ENCODE peak calls at places on chromosomes 6 and 20, in eight cellular contexts. One of them, this sample, is unnamed.

GRCh38 chr20:4216142-4216735 is 200.9 kb upstream of the RNF24 start:
- DNase-seq in T1000: no peak
- DNase-seq in SHP77: no peak
- DNase-seq in NT2/D1: no peak
- DNase-seq in CD8-positive, alpha-beta memory T cell: no peak
- DNase-seq in NCI-H1417: no peak
- DNase-seq in CD14-positive monocyte: no peak
- DNase-seq in AG04450: no peak
- DNase-seq in this sample: no peak

GRCh38 chr20:38143646-38144554 is 21.2 kb downstream of the TGM2 start:
- DNase-seq in NCI-H1417: peak
- DNase-seq in NT2/D1: no peak
- DNase-seq in CD14-positive monocyte: peak
- DNase-seq in CD8-positive, alpha-beta memory T cell: no peak
- DNase-seq in AG04450: peak
- DNase-seq in SHP77: peak
- DNase-seq in T1000: peak
- DNase-seq in this sample: no peak

GRCh38 chr20:63154395-63154794 is 61.5 kb downstream of the YTHDF1 start:
- DNase-seq in NCI-H1417: no peak
- DNase-seq in T1000: no peak
- DNase-seq in AG04450: no peak
- DNase-seq in SHP77: peak
- DNase-seq in CD8-positive, alpha-beta memory T cell: no peak
- DNase-seq in CD14-positive monocyte: peak
- DNase-seq in NT2/D1: no peak
- DNase-seq in this sample: no peak

GRCh38 chr6:45698046-45698445 is 317.6 kb downstream of the CLIC5 start:
- DNase-seq in SHP77: no peak
- DNase-seq in NT2/D1: no peak
- DNase-seq in NCI-H1417: no peak
- DNase-seq in T1000: no peak
- DNase-seq in CD8-positive, alpha-beta memory T cell: no peak
- DNase-seq in CD14-positive monocyte: no peak
- DNase-seq in AG04450: no peak
- DNase-seq in this sample: no peak

GRCh38 chr6:16322666-16323312 is 84.4 kb downstream of the GMPR start:
- DNase-seq in AG04450: peak
- DNase-seq in NT2/D1: no peak
- DNase-seq in CD8-positive, alpha-beta memory T cell: peak
- DNase-seq in NCI-H1417: peak
- DNase-seq in T1000: no peak
- DNase-seq in CD14-positive monocyte: peak
- DNase-seq in SHP77: peak
- DNase-seq in this sample: peak

GRCh38 chr20:59006864-59007757 is at the start of gene CTSZ:
- DNase-seq in AG04450: no peak
- DNase-seq in CD14-positive monocyte: no peak
- DNase-seq in NT2/D1: peak
- DNase-seq in NCI-H1417: no peak
- DNase-seq in T1000: no peak
- DNase-seq in SHP77: no peak
- DNase-seq in CD8-positive, alpha-beta memory T cell: peak
- DNase-seq in this sample: no peak

GRCh38 chr6:3573670-3574069 is 116.8 kb upstream of the SLC22A23 start:
- DNase-seq in NT2/D1: no peak
- DNase-seq in CD8-positive, alpha-beta memory T cell: no peak
- DNase-seq in AG04450: no peak
- DNase-seq in T1000: no peak
- DNase-seq in CD14-positive monocyte: no peak
- DNase-seq in SHP77: no peak
- DNase-seq in NCI-H1417: no peak
- DNase-seq in this sample: no peak

GRCh38 chr6:109092074-109092473 is 2.6 kb downstream of the SESN1 start:
- DNase-seq in NT2/D1: no peak
- DNase-seq in AG04450: no peak
- DNase-seq in T1000: no peak
- DNase-seq in CD8-positive, alpha-beta memory T cell: no peak
- DNase-seq in CD14-positive monocyte: no peak
- DNase-seq in SHP77: no peak
- DNase-seq in NCI-H1417: no peak
- DNase-seq in this sample: no peak

GRCh38 chr20:22338140-22338708 is 246.1 kb downstream of the FOXA2 start:
- DNase-seq in T1000: no peak
- DNase-seq in AG04450: no peak
- DNase-seq in SHP77: no peak
- DNase-seq in NT2/D1: no peak
- DNase-seq in CD8-positive, alpha-beta memory T cell: no peak
- DNase-seq in CD14-positive monocyte: no peak
- DNase-seq in NCI-H1417: no peak
- DNase-seq in this sample: no peak

GRCh38 chr20:53176133-53176532 is 204.0 kb downstream of the TSHZ2 start:
- DNase-seq in CD8-positive, alpha-beta memory T cell: no peak
- DNase-seq in T1000: no peak
- DNase-seq in CD14-positive monocyte: no peak
- DNase-seq in NCI-H1417: peak
- DNase-seq in NT2/D1: peak
- DNase-seq in AG04450: no peak
- DNase-seq in SHP77: no peak
- DNase-seq in this sample: no peak

GRCh38 chr20:31833130-31833930 is 12.1 kb downstream of the FOXS1 start:
- DNase-seq in AG04450: no peak
- DNase-seq in CD8-positive, alpha-beta memory T cell: peak
- DNase-seq in CD14-positive monocyte: no peak
- DNase-seq in T1000: no peak
- DNase-seq in SHP77: peak
- DNase-seq in NT2/D1: peak
- DNase-seq in NCI-H1417: peak
- DNase-seq in this sample: peak

GRCh38 chr20:51400051-51400926 is 142.2 kb downstream of the NFATC2 start:
- DNase-seq in NT2/D1: no peak
- DNase-seq in NCI-H1417: no peak
- DNase-seq in CD8-positive, alpha-beta memory T cell: peak
- DNase-seq in AG04450: no peak
- DNase-seq in SHP77: no peak
- DNase-seq in T1000: no peak
- DNase-seq in CD14-positive monocyte: no peak
- DNase-seq in this sample: no peak

GRCh38 chr6:49979584-49979983 is 10.2 kb upstream of the DEFB113 start:
- DNase-seq in T1000: no peak
- DNase-seq in NT2/D1: no peak
- DNase-seq in AG04450: no peak
- DNase-seq in CD14-positive monocyte: no peak
- DNase-seq in SHP77: no peak
- DNase-seq in CD8-positive, alpha-beta memory T cell: no peak
- DNase-seq in NCI-H1417: no peak
- DNase-seq in this sample: no peak

GRCh38 chr6:108497883-108498282 is 62.8 kb upstream of the FOXO3 start:
- DNase-seq in T1000: no peak
- DNase-seq in NT2/D1: peak
- DNase-seq in NCI-H1417: peak
- DNase-seq in CD14-positive monocyte: no peak
- DNase-seq in AG04450: no peak
- DNase-seq in SHP77: peak
- DNase-seq in CD8-positive, alpha-beta memory T cell: no peak
- DNase-seq in this sample: peak